ENCODE peak calls at places on chromosomes 4 and X, in nine cellular contexts. Y is Calu3, L is fibroblast of mammary gland, F is RWPE2, X is cardiac muscle cell, D is fibroblast of lung, B is glutamatergic neuron, V is mesothelial cell of epicardium, I is fibroblast of pulmonary artery. N is an unnamed sample.

GRCh38 chrX:55489315-55490009 is at the start of gene USP51:
- DNase-seq in Y (peak), L (peak), F (no peak), X (peak), D (peak), B (peak), V (no peak), I (peak), N (peak)

GRCh38 chr4:112185334-112185733 is 40.1 kb downstream of the FAM241A start:
- DNase-seq in Y (no peak), L (no peak), F (no peak), X (no peak), D (no peak), B (no peak), V (no peak), I (no peak), N (no peak)

GRCh38 chrX:24468245-24468644 is 3.2 kb downstream of the PDK3 start:
- DNase-seq in Y (no peak), L (no peak), F (no peak), X (no peak), D (no peak), B (no peak), V (no peak), I (no peak), N (no peak)

GRCh38 chr4:153759407-153760226 is at the start of gene RNF175:
- DNase-seq in Y (peak), L (no peak), F (no peak), X (peak), D (peak), B (peak), V (peak), I (no peak), N (no peak)

GRCh38 chr4:105594094-105595010 is 41.9 kb downstream of the ARHGEF38 start:
- DNase-seq in Y (no peak), L (no peak), F (no peak), X (no peak), D (no peak), B (no peak), V (no peak), I (no peak), N (peak)

GRCh38 chr4:186617921-186618320 is 62.6 kb upstream of the MTNR1A start:
- DNase-seq in Y (no peak), L (peak), F (no peak), X (no peak), D (peak), B (no peak), V (no peak), I (no peak), N (no peak)

GRCh38 chr4:52572936-52573485 is 86.1 kb downstream of the USP46 start:
- DNase-seq in Y (no peak), L (peak), F (no peak), X (peak), D (peak), B (no peak), V (no peak), I (peak), N (no peak)

GRCh38 chr4:172979332-172979731 is 189.3 kb upstream of the GALNT7 start:
- DNase-seq in Y (no peak), L (no peak), F (no peak), X (no peak), D (no peak), B (no peak), V (no peak), I (no peak), N (no peak)

GRCh38 chr4:17545374-17546140 is 30.6 kb downstream of the CLRN2 start:
- DNase-seq in Y (no peak), L (no peak), F (no peak), X (no peak), D (no peak), B (no peak), V (no peak), I (no peak), N (no peak)

GRCh38 chr4:31370866-31371465 is 650.8 kb downstream of the PCDH7 start:
- DNase-seq in Y (no peak), L (peak), F (no peak), X (peak), D (peak), B (no peak), V (no peak), I (peak), N (peak)

GRCh38 chr4:25993564-25994185 is 79.7 kb downstream of the SMIM20 start:
- DNase-seq in Y (peak), L (peak), F (no peak), X (peak), D (peak), B (peak), V (no peak), I (peak), N (no peak)

GRCh38 chrX:97046861-97047260 is 163.2 kb downstream of the RPA4 start:
- DNase-seq in Y (no peak), L (no peak), F (no peak), X (no peak), D (no peak), B (no peak), V (no peak), I (no peak), N (no peak)

GRCh38 chr4:8585721-8586161 is 5.5 kb downstream of the GPR78 start:
- DNase-seq in Y (no peak), L (no peak), F (peak), X (no peak), D (no peak), B (no peak), V (no peak), I (no peak), N (no peak)

GRCh38 chr4:13313856-13314255 is 170.3 kb downstream of the RAB28 start:
- DNase-seq in Y (no peak), L (peak), F (no peak), X (no peak), D (no peak), B (no peak), V (no peak), I (no peak), N (no peak)

GRCh38 chr4:77012726-77013125 is 63.1 kb downstream of the CCNI start:
- DNase-seq in Y (no peak), L (no peak), F (no peak), X (peak), D (no peak), B (no peak), V (no peak), I (no peak), N (no peak)

GRCh38 chr4:52914051-52914605 is 52.0 kb downstream of the RASL11B start:
- DNase-seq in Y (peak), L (peak), F (no peak), X (peak), D (peak), B (no peak), V (no peak), I (peak), N (no peak)

GRCh38 chr4:185677915-185678314 is 134.1 kb downstream of the SORBS2 start:
- DNase-seq in Y (no peak), L (no peak), F (no peak), X (no peak), D (no peak), B (no peak), V (no peak), I (no peak), N (no peak)

GRCh38 chr4:150768492-150768891 is 186.5 kb downstream of the MAB21L2 start:
- DNase-seq in Y (no peak), L (peak), F (no peak), X (no peak), D (no peak), B (no peak), V (no peak), I (no peak), N (no peak)

GRCh38 chr4:52843351-52843750 is 18.8 kb upstream of the RASL11B start:
- DNase-seq in Y (no peak), L (no peak), F (no peak), X (peak), D (no peak), B (no peak), V (no peak), I (no peak), N (no peak)

GRCh38 chr4:77631276-77631675 is 25.7 kb downstream of the CXCL13 start:
- DNase-seq in Y (no peak), L (no peak), F (no peak), X (no peak), D (no peak), B (no peak), V (no peak), I (no peak), N (no peak)

GRCh38 chr4:102625232-102625930 is 124.2 kb downstream of the NFKB1 start:
- DNase-seq in Y (peak), L (peak), F (no peak), X (peak), D (no peak), B (no peak), V (no peak), I (peak), N (peak)

GRCh38 chrX:103453655-103454054 is 65.6 kb downstream of the RAB40A start:
- DNase-seq in Y (no peak), L (peak), F (no peak), X (peak), D (peak), B (no peak), V (no peak), I (peak), N (no peak)

GRCh38 chr4:137307806-137308205 is 224.5 kb downstream of the PCDH18 start:
- DNase-seq in Y (no peak), L (peak), F (no peak), X (peak), D (peak), B (no peak), V (no peak), I (peak), N (no peak)

GRCh38 chrX:43349363-43349762 is 306.7 kb upstream of the MAOA start:
- DNase-seq in Y (peak), L (peak), F (no peak), X (peak), D (no peak), B (peak), V (no peak), I (peak), N (peak)

GRCh38 chrX:12711435-12712040 is 79.7 kb upstream of the PRPS2 start:
- DNase-seq in Y (no peak), L (no peak), F (no peak), X (no peak), D (no peak), B (no peak), V (no peak), I (no peak), N (no peak)

GRCh38 chrX:12704706-12705105 is 86.5 kb upstream of the PRPS2 start:
- DNase-seq in Y (no peak), L (no peak), F (no peak), X (no peak), D (no peak), B (no peak), V (no peak), I (no peak), N (no peak)

DNA sequence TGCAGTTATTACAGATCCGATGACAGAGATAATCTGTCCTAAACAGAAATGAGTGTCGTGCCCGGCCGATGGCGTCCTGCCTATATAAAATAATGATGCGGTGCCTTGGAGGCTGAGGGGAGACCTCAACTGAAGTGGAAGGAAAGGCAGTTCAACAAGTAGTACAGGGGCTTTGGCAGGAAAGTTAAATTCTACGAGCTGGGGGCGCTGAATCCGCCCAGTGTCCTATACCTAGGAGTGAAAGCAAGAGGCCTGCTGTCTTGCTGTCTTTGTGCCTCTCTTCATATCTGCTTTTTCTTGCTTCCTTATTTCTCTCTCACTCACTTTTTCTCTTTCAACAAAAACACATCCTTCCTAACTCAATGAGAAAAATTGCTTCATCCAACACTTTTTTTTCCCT is 82.2 kb upstream of the PRPS2 start:
- DNase-seq in Y (no peak), L (no peak), F (no peak), X (no peak), D (no peak), B (no peak), V (no peak), I (no peak), N (peak)
- TF ChIP-seq CTCF in Y (no peak), L (no peak), F (no peak), X (no peak), D (no peak), B (no peak), V (no peak), I (no peak), N (peak)

GRCh38 chr4:155371432-155372043 is 5.2 kb downstream of the MAP9 start:
- DNase-seq in Y (no peak), L (peak), F (no peak), X (peak), D (peak), B (no peak), V (no peak), I (peak), N (no peak)
- TF ChIP-seq CTCF in Y (no peak), L (peak), F (peak), X (peak), D (peak), B (peak), V (peak), I (peak), N (peak)

DNA sequence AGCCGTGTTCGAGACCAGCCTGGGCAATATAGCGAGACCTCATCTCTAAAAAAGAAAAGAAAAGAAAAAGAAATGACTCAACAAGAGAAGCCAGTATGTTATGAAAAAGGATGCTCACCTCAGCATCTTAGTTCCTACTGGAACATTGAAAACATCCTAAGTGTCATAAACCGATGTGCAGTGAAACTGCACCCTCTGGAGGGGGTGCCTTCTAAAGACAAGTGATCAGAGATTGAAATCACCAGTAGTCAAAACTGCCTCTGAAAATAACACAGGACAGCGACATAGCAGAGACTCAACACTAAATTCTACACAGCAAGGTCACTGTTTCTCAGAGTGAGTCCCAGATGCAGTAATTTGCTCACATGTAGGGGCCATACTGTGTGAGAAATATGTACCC is 28.0 kb upstream of the ATP6AP2 start:
- DNase-seq in Y (peak), L (peak), F (no peak), X (peak), D (no peak), B (no peak), V (no peak), I (peak), N (no peak)
- TF ChIP-seq CTCF in Y (no peak), L (peak), F (peak), X (no peak), D (peak), B (no peak), V (no peak), I (peak), N (no peak)

GRCh38 chr4:44760142-44760898 is 34.0 kb upstream of the GNPDA2 start:
- DNase-seq in Y (peak), L (peak), F (no peak), X (peak), D (peak), B (no peak), V (no peak), I (peak), N (peak)
- TF ChIP-seq CTCF in Y (peak), L (peak), F (peak), X (peak), D (peak), B (peak), V (peak), I (peak), N (peak)

DNA sequence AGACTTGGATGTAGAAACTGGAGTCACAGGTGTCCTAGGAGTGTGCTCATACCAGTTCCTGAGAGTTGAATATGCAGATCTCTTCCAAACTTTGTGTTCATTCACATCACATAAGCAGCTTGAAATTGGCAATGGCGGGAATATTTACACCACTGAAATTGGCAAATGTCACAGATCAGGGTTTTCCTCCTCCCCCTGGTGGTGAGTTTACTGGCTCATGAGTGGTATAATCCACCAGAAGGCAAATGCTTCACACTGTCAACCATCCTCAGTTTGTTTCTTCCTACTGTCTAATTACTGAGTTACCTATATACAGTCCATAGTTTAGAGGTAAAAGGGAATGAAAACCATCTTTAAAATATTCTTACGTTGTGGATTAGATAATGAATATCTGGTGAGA is 193.3 kb upstream of the BANK1 start:
- DNase-seq in Y (no peak), L (peak), F (no peak), X (no peak), D (no peak), B (no peak), V (no peak), I (no peak), N (peak)
- TF ChIP-seq CTCF in Y (no peak), L (peak), F (peak), X (peak), D (peak), B (peak), V (peak), I (peak), N (peak)

GRCh38 chr4:5887361-5888221 is 5.3 kb downstream of the CRMP1 start:
- DNase-seq in Y (no peak), L (no peak), F (no peak), X (no peak), D (peak), B (peak), V (no peak), I (no peak), N (no peak)
- TF ChIP-seq CTCF in Y (no peak), L (no peak), F (no peak), X (no peak), D (no peak), B (peak), V (no peak), I (no peak), N (no peak)

GRCh38 chr4:164716901-164717300 is 37.0 kb upstream of the SMIM31 start:
- DNase-seq in Y (no peak), L (peak), F (no peak), X (no peak), D (no peak), B (no peak), V (no peak), I (no peak), N (no peak)
- TF ChIP-seq CTCF in Y (peak), L (no peak), F (peak), X (no peak), D (no peak), B (peak), V (no peak), I (no peak), N (peak)

GRCh38 chr4:110265001-110265400 is 66.6 kb upstream of the ELOVL6 start:
- DNase-seq in Y (no peak), L (no peak), F (no peak), X (no peak), D (no peak), B (no peak), V (no peak), I (no peak), N (no peak)

GRCh38 chr4:110270492-110271197 is 72.2 kb upstream of the ELOVL6 start:
- DNase-seq in Y (no peak), L (peak), F (no peak), X (peak), D (peak), B (no peak), V (no peak), I (peak), N (no peak)

GRCh38 chr4:110268790-110269189 is 70.4 kb upstream of the ELOVL6 start:
- DNase-seq in Y (no peak), L (no peak), F (no peak), X (no peak), D (no peak), B (no peak), V (no peak), I (no peak), N (no peak)

GRCh38 chr4:110268352-110268751 is 69.9 kb upstream of the ELOVL6 start:
- DNase-seq in Y (no peak), L (no peak), F (no peak), X (no peak), D (no peak), B (no peak), V (no peak), I (no peak), N (peak)

GRCh38 chr4:110266136-110266535 is 67.7 kb upstream of the ELOVL6 start:
- DNase-seq in Y (no peak), L (no peak), F (no peak), X (no peak), D (no peak), B (no peak), V (no peak), I (no peak), N (no peak)
- TF ChIP-seq CTCF in Y (no peak), L (no peak), F (no peak), X (no peak), D (no peak), B (no peak), V (no peak), I (no peak), N (no peak)

GRCh38 chrX:115367455-115367854 is 77.9 kb downstream of the LUZP4 start:
- DNase-seq in Y (no peak), L (peak), F (no peak), X (peak), D (peak), B (no peak), V (no peak), I (peak), N (no peak)

GRCh38 chrX:115360220-115360781 is 70.8 kb downstream of the LUZP4 start:
- DNase-seq in Y (no peak), L (peak), F (no peak), X (peak), D (peak), B (no peak), V (no peak), I (peak), N (no peak)

GRCh38 chrX:115366535-115366934 is 77.0 kb downstream of the LUZP4 start:
- DNase-seq in Y (no peak), L (no peak), F (no peak), X (no peak), D (no peak), B (no peak), V (no peak), I (no peak), N (no peak)

GRCh38 chrX:115364625-115365024 is 75.1 kb downstream of the LUZP4 start:
- DNase-seq in Y (no peak), L (no peak), F (no peak), X (no peak), D (peak), B (no peak), V (no peak), I (no peak), N (no peak)

GRCh38 chrX:115362334-115363095 is 73.0 kb downstream of the LUZP4 start:
- DNase-seq in Y (no peak), L (peak), F (no peak), X (peak), D (peak), B (no peak), V (no peak), I (no peak), N (no peak)
- TF ChIP-seq CTCF in Y (no peak), L (no peak), F (no peak), X (peak), D (peak), B (peak), V (peak), I (no peak), N (no peak)